ENCODE peak calls at places on chromosomes 11 and 22, in eight cellular contexts. O is sigmoid colon, Y is tibial nerve, N is HepG2, B is stomach, M is A549, A is transverse colon, C is H1. L is an unnamed sample.

GRCh38 chr11:92969293-92969633 is 188 bp upstream of the MTNR1B start:
- DNase-seq in N (no peak), B (no peak), O (no peak), Y (no peak), M (no peak), C (no peak), A (no peak), L (no peak)

GRCh38 chr22:39528080-39528661 is 4.4 kb downstream of the RPS19BP1 start:
- DNase-seq in O (no peak), Y (no peak), N (no peak), M (no peak), C (no peak), B (no peak), A (peak), L (no peak)

GRCh38 chr22:37079668-37080171 is 28.2 kb downstream of the KCTD17 start:
- DNase-seq in M (no peak), B (peak), Y (no peak), C (no peak), A (peak), O (no peak), N (no peak), L (no peak)

GRCh38 chr11:102810943-102811528 is 13.1 kb upstream of the MMP1 start:
- DNase-seq in M (peak), A (no peak), C (no peak), O (no peak), N (peak), Y (no peak), B (no peak), L (no peak)

GRCh38 chr11:17021550-17021949 is 7.3 kb upstream of the PLEKHA7 start:
- DNase-seq in O (no peak), Y (no peak), B (no peak), C (no peak), M (no peak), A (no peak), N (no peak), L (no peak)

GRCh38 chr11:2417856-2418705 is 17.5 kb downstream of the TSSC4 start:
- DNase-seq in Y (no peak), B (no peak), A (no peak), C (no peak), M (no peak), N (no peak), O (no peak), L (no peak)

GRCh38 chr11:130725417-130726233 is 190.7 kb downstream of the SNX19 start:
- DNase-seq in N (no peak), Y (no peak), C (no peak), M (no peak), A (no peak), B (no peak), O (no peak), L (no peak)

GRCh38 chr22:36365020-36365411 is 22.8 kb downstream of the MYH9 start:
- DNase-seq in A (peak), C (no peak), N (no peak), Y (no peak), O (peak), B (peak), M (peak), L (no peak)

GRCh38 chr22:40436460-40437431 is 66.4 kb downstream of the SGSM3 start:
- DNase-seq in O (no peak), B (no peak), Y (no peak), M (peak), A (peak), C (no peak), N (peak), L (no peak)

GRCh38 chr11:2092956-2093412 is 46.2 kb downstream of the IGF2 start:
- DNase-seq in M (no peak), Y (no peak), B (peak), C (no peak), N (no peak), A (peak), O (peak), L (no peak)

DNA sequence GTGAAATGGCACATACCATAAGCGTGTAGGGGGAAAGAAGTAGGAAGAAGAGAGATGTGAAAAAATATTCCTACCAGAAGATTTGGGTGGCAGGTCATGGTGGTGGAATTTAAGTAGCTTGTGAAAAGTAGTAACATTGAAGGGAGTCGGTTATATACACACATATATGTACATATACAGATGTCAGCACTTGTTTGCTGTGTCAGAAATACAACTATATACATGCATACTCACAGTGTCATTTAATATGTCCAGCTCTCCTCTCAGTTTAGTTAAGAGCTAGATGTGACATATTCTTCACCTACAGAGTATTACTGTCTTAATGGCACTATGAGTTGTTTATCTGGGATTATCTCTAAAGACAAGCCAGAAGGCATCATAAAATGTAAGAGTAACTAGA is 987.4 kb upstream of the CCDC90B start:
- DNase-seq in O (no peak), M (no peak), B (no peak), C (no peak), N (no peak), A (no peak), Y (no peak), L (no peak)
- TF ChIP-seq EP300 in O (no peak), M (no peak), B (no peak), C (no peak), N (no peak), A (no peak), Y (no peak), L (no peak)

DNA sequence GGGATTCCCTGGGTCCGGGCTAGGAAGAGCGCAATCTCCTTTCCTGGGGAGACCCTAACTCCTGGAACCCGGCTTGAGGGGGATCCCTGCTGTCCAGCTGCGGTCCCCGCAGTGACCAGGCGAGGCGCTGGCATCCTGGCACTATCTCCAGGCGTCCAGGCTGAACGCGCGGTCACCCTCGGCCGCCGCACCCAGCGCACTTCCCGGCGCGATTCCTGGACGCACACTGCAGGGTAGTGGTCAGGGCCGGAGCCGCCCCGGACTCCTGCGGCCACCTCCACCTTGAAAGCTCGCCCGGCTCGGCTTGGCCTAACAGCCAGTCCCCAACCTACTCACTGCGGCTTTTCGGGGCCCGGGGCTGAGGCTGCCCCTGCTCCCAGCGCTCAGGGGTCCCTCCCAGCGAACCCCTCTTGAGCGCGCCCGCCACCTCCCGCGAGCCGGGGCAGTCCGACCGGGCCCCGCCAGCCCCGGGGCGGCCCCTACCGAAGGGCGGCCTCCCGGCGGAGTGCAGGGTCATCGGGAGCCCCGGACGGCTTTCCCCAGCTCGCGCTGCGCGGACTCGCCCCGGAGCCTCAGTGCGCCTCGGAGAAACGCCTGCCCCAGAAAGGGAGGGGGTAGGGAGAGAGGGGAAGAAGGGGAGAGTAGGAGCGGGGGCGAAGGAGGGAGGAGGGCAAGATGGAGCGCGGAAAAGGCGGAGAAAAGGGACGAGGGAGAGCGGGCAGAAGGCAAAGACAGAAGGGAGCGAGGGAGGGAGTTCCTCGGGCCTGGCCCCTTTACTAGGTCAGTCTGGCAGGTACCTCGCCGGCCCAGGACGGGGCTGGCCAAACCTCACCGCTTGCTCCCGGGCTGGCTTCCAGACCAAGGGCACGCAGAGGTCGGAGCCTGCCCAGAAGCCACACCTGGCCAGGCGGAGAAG is 1.0 kb downstream of the POU2AF3 start:
- DNase-seq in Y (peak), B (peak), N (peak), O (peak), M (peak), C (no peak), A (peak), L (peak)
- TF ChIP-seq EP300 in Y (no peak), B (no peak), N (no peak), O (no peak), M (no peak), C (no peak), A (no peak), L (no peak)

DNA sequence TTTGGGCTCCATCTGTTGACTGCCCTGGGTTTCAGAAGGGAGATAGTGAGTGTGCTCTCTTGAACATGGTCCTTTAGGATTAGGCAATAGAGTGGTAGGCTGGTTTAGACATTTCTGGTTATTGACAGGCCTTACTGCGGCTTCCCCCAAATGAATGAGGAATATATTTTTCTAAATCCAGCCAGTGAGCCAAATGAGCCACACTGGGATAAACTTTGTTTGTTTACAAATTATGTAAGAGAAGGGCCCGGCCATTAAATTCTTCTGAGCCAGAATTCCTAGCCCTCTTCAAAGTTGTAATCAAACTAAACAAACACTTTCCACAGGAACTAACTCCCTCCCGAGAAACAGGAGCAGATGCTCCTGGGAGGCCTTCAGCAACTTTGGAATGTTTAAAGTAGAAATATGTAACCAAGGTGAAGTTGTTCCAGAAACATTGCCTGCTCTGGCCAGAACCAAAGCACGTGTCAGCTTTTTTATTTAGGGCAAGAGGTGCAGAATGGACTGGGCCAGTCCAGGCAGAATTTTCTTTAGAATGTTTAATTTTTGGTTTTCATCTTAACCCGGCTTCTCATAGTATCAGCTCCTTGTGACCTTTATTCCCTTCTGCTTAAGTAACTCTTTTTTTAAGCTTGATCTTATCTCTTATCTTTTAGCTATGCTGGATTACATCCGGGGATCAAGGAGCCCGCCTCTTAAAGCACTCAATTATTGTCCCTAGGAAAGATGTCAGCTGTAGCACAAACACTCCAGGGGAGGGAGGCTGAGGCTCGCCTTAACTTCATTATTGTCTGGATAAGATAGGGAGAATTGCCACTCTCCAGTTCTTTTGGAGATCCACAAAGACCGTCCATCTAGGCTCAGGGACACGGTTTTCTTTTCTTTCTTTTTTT is 28.7 kb downstream of the ZNRF3 start:
- DNase-seq in O (peak), C (no peak), A (no peak), M (peak), N (peak), Y (no peak), B (no peak), L (no peak)
- TF ChIP-seq EP300 in O (no peak), C (no peak), A (no peak), M (peak), N (peak), Y (peak), B (no peak), L (no peak)

DNA sequence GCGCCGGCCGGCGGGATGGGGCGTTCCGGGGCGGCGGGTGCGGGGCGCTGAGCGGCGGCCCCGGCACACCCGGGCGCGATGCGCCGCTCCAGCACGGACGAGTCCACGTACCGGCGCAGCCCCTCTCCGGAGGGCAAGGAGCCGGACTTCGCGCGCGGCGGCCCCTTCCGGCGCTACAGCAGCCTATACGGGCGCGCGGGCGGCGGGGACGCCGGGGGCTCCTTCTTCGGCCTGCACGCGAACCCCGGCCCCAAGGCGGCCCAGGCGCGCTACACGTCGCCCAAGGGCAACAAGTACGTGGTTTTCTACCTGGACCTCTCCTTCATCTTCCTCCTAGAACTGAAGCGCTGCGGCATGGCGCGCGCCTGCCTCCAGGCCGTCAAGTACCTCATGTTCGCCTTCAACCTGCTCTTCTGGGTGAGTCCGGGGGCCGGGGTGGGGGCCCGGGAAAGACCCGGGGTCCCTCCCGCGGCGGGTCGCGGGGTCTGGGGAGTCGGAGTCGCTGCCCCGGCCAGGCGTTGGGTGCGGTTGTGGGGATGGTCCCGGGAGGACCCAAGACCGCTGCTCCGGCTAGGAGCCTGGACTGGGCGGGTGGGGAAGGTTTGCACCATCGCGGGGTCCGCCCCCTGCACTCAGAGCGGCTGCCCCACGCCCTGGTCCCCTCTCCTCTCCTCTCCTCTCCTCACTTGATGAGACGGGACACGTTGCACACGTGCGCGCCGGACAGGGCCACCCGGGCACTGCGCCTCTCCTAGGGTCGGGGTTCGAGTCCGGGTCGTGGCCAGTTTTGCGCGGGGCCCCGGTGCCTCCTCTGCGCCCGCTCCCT is 7.5 kb downstream of the TSPAN4 start:
- DNase-seq in O (no peak), M (no peak), N (no peak), B (no peak), C (no peak), Y (no peak), A (no peak), L (no peak)
- TF ChIP-seq EP300 in O (no peak), M (no peak), N (no peak), B (no peak), C (no peak), Y (no peak), A (no peak), L (no peak)

DNA sequence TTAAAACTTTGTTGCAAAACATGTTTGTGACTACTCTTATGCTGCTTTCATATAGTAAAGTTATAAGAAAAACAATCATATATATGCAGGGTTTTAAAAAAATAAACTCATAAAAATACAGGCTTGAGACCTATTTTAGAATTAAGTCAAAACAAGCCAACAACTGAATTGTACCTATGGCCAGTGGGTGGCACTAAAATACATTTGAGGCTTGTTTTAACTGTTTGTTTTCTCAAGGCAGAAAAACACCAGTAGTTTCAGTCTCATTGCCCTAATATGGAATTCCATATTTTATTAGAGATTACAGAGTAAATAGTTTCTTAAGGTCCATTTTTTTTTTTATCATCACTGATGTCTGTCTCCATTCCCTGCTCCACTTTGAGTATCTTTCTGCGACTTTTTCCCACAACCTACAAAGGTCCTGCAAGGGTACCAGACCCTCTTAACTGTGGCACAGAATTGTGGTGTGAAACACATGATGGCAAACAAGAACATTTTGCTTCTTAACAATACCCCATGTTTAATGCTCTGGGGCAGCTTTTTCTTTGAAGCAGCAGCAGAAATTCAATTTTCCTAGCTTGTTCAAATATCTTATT is 8.5 kb upstream of the CCDC89 start:
- DNase-seq in O (no peak), C (no peak), B (no peak), Y (no peak), A (no peak), N (peak), M (peak), L (no peak)
- TF ChIP-seq EP300 in O (no peak), C (no peak), B (no peak), Y (no peak), A (no peak), N (no peak), M (no peak), L (no peak)

DNA sequence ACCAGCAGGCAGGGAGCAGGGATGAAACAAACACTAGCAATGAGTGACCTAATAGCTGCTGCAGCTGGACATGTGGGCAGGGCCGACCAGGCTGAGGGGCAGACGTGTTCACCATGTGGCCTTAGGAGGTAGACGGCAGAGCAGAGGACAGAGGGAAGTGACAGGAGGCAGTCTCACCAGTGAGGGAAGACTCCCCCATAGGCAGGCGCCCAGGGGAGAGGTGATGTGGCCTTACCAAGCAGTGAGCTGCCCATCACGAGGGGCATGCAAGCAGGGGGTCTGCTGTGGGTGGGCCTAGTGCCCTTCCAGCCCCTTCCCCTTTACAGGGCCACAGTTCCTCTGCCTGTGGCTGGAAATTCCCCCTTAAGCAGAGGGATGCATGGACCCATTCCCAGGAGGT is 67.5 kb downstream of the MPPED1 start:
- DNase-seq in B (no peak), Y (no peak), A (no peak), C (no peak), M (no peak), N (no peak), O (no peak), L (no peak)
- TF ChIP-seq EP300 in B (no peak), Y (no peak), A (no peak), C (no peak), M (no peak), N (no peak), O (no peak), L (no peak)

GRCh38 chr11:33690290-33691050 is 10.2 kb downstream of the C11orf91 start:
- DNase-seq in B (peak), Y (peak), C (no peak), N (peak), A (no peak), M (peak), O (peak), L (no peak)
- TF ChIP-seq EP300 in B (peak), Y (peak), C (no peak), N (no peak), A (peak), M (peak), O (peak), L (peak)

GRCh38 chr11:66243816-66244215 is 24.6 kb upstream of the RAB1B start:
- DNase-seq in N (no peak), M (no peak), A (no peak), Y (no peak), C (no peak), B (no peak), O (no peak), L (no peak)

GRCh38 chr11:66247295-66247694 is 21.1 kb upstream of the RAB1B start:
- DNase-seq in N (no peak), O (no peak), B (no peak), M (no peak), C (no peak), Y (no peak), A (no peak), L (no peak)

GRCh38 chr11:66251811-66252210 is 16.6 kb upstream of the RAB1B start:
- DNase-seq in A (no peak), O (no peak), N (no peak), C (no peak), B (no peak), Y (no peak), M (no peak), L (no peak)

GRCh38 chr11:66247801-66248200 is 20.6 kb upstream of the RAB1B start:
- DNase-seq in Y (no peak), A (no peak), N (no peak), O (no peak), C (no peak), B (no peak), M (no peak), L (no peak)

GRCh38 chr11:66248903-66249302 is 19.5 kb upstream of the RAB1B start:
- DNase-seq in M (no peak), A (no peak), N (no peak), B (no peak), Y (no peak), O (no peak), C (no peak), L (no peak)
- TF ChIP-seq EP300 in M (no peak), A (no peak), N (no peak), B (no peak), Y (no peak), O (no peak), C (no peak), L (no peak)

L was measured in esophagus muscularis mucosa.